ENCODE peak calls at places on chromosomes 6 and 20, in five cellular contexts. C, I, D, P and G are unnamed samples.

GRCh38 chr6:16639689-16640480 is 121.4 kb downstream of the ATXN1 start:
- DNase-seq in C (no peak), I (no peak), D (no peak), P (no peak), G (no peak)

GRCh38 chr6:30719356-30719755 is 796 bp upstream of the TUBB start:
- DNase-seq in C (no peak), I (no peak), D (no peak), P (no peak), G (peak)

GRCh38 chr20:62356948-62357667 is 10.0 kb downstream of the LAMA5 start:
- DNase-seq in C (no peak), I (peak), D (no peak), P (peak), G (no peak)

GRCh38 chr6:28775052-28775376 is 148.8 kb downstream of the TRIM27 start:
- DNase-seq in C (no peak), I (no peak), D (no peak), P (no peak), G (no peak)

GRCh38 chr20:3727333-3728035 is 5.0 kb upstream of the HSPA12B start:
- DNase-seq in C (no peak), I (no peak), D (no peak), P (peak), G (no peak)

GRCh38 chr6:79048611-79049010 is 29.4 kb downstream of the PHIP start:
- DNase-seq in C (no peak), I (no peak), D (no peak), P (no peak), G (no peak)

GRCh38 chr20:21512634-21513180 is 1.2 kb downstream of the NKX2-2 start:
- DNase-seq in C (no peak), I (no peak), D (no peak), P (no peak), G (no peak)

GRCh38 chr6:7879043-7879442 is 31.5 kb downstream of the TXNDC5 start:
- DNase-seq in C (no peak), I (no peak), D (no peak), P (no peak), G (no peak)

GRCh38 chr6:56381852-56382251 is 134.5 kb upstream of the COL21A1 start:
- DNase-seq in C (no peak), I (no peak), D (no peak), P (no peak), G (peak)

GRCh38 chr6:144408151-144408550 is 123.0 kb downstream of the UTRN start:
- DNase-seq in C (no peak), I (no peak), D (no peak), P (peak), G (no peak)

GRCh38 chr20:33419140-33419974 is 18.0 kb upstream of the CDK5RAP1 start:
- DNase-seq in C (no peak), I (peak), D (no peak), P (peak), G (no peak)

GRCh38 chr6:157143171-157143884 is 180.0 kb downstream of the TMEM242 start:
- DNase-seq in C (no peak), I (no peak), D (no peak), P (no peak), G (no peak)

GRCh38 chr6:501891-502601 is 110.5 kb downstream of the IRF4 start:
- DNase-seq in C (no peak), I (no peak), D (no peak), P (no peak), G (peak)

GRCh38 chr6:26032387-26033131 is 54.7 kb upstream of the HFE start:
- DNase-seq in C (no peak), I (no peak), D (no peak), P (no peak), G (peak)

GRCh38 chr6:125323376-125323775 is 21.6 kb upstream of the HDDC2 start:
- DNase-seq in C (no peak), I (no peak), D (no peak), P (no peak), G (no peak)

GRCh38 chr20:9119776-9120175 is 50.9 kb downstream of the PLCB4 start:
- DNase-seq in C (no peak), I (no peak), D (no peak), P (peak), G (no peak)

GRCh38 chr20:63293456-63293855 is 470 bp downstream of the COL20A1 start:
- DNase-seq in C (no peak), I (no peak), D (no peak), P (no peak), G (no peak)

GRCh38 chr20:21517566-21518277 is 3.9 kb upstream of the NKX2-2 start:
- DNase-seq in C (no peak), I (no peak), D (no peak), P (no peak), G (no peak)

GRCh38 chr6:1420382-1420781 is 31.0 kb downstream of the FOXF2 start:
- DNase-seq in C (no peak), I (no peak), D (no peak), P (no peak), G (no peak)

GRCh38 chr6:93295631-93296030 is 123.7 kb downstream of the EPHA7 start:
- DNase-seq in C (no peak), I (no peak), D (no peak), P (no peak), G (no peak)

GRCh38 chr6:133244502-133244901 is 3.3 kb downstream of the EYA4 start:
- DNase-seq in C (no peak), I (no peak), D (no peak), P (no peak), G (no peak)

GRCh38 chr6:170529839-170530520 is 23.1 kb downstream of the PSMB1 start:
- DNase-seq in C (no peak), I (peak), D (no peak), P (peak), G (peak)

GRCh38 chr20:11267762-11268335 is 594.0 kb upstream of the JAG1 start:
- DNase-seq in C (no peak), I (no peak), D (no peak), P (no peak), G (no peak)

GRCh38 chr6:165266236-165267025 is 43.0 kb downstream of the C6orf118 start:
- DNase-seq in C (no peak), I (no peak), D (no peak), P (no peak), G (no peak)

GRCh38 chr6:157278171-157278570 is 45.1 kb downstream of the TMEM242 start:
- DNase-seq in C (no peak), I (no peak), D (no peak), P (peak), G (no peak)

GRCh38 chr6:168578036-168578435 is 137.1 kb downstream of the SMOC2 start:
- DNase-seq in C (no peak), I (no peak), D (no peak), P (no peak), G (no peak)

GRCh38 chr6:29617782-29618557 is 15.0 kb downstream of the GABBR1 start:
- DNase-seq in C (no peak), I (no peak), D (no peak), P (no peak), G (peak)

GRCh38 chr6:105077592-105078463 is 102.0 kb downstream of the POPDC3 start:
- DNase-seq in C (no peak), I (no peak), D (no peak), P (no peak), G (peak)

GRCh38 chr6:72966628-72967280 is 258.5 kb downstream of the KHDC1L start:
- DNase-seq in C (no peak), I (no peak), D (no peak), P (no peak), G (no peak)

GRCh38 chr6:25874118-25874517 is at the start of gene SLC17A3:
- DNase-seq in C (no peak), I (no peak), D (no peak), P (no peak), G (no peak)

GRCh38 chr6:6686748-6687601 is 98.5 kb downstream of the LY86 start:
- DNase-seq in C (peak), I (peak), D (no peak), P (peak), G (no peak)

GRCh38 chr6:134480593-134480992 is 162.7 kb upstream of the SGK1 start:
- DNase-seq in C (no peak), I (no peak), D (no peak), P (no peak), G (no peak)

GRCh38 chr6:11224252-11224965 is 8.1 kb downstream of the NEDD9 start:
- DNase-seq in C (no peak), I (no peak), D (no peak), P (no peak), G (peak)

GRCh38 chr6:168901076-168901475 is 352.6 kb downstream of the THBS2 start:
- DNase-seq in C (no peak), I (no peak), D (no peak), P (no peak), G (no peak)

GRCh38 chr20:53828673-53829085 is 235.0 kb upstream of the ZNF217 start:
- DNase-seq in C (no peak), I (no peak), D (no peak), P (peak), G (no peak)

GRCh38 chr6:88381289-88381642 is 215.1 kb upstream of the CNR1 start:
- DNase-seq in C (no peak), I (no peak), D (no peak), P (no peak), G (no peak)

GRCh38 chr6:167825059-167825758 is 1.5 kb upstream of the AFDN start:
- DNase-seq in C (no peak), I (no peak), D (no peak), P (no peak), G (no peak)

GRCh38 chr6:5058254-5058653 is 26.9 kb upstream of the PPP1R3G start:
- DNase-seq in C (no peak), I (no peak), D (no peak), P (no peak), G (no peak)

DNA sequence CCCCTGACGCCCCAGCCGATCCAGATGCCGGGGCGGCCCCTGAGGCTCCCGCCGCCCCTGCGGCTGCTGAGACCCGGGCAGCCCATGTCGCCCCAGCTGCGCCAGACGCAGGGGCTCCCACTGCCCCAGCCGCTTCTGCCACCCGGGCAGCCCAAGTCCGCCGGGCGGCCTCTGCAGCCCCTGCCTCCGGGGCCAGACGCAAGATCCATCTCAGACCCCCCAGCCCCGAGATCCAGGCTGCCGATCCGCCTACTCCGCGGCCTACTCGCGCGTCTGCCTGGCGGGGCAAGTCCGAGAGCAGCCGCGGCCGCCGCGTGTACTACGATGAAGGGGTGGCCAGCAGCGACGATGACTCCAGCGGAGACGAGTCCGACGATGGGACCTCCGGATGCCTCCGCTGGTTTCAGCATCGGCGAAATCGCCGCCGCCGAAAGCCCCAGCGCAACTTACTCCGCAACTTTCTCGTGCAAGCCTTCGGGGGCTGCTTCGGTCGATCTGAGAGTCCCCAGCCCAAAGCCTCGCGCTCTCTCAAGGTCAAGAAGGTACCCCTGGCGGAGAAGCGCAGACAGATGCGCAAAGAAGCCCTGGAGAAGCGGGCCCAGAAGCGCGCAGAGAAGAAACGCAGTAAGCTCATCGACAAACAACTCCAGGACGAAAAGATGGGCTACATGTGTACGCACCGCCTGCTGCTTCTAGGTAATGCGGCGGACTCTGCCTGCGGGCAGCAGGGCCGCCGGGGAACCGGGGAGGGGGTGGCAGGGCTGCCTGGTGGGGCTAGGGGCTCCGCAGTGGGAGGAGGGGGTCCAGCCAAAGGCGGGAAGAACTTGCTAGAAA is 2.3 kb downstream of the GNAS start:
- DNase-seq in C (no peak), I (no peak), D (no peak), P (no peak), G (no peak)
- H3K4me3 ChIP-seq in C (no peak), I (no peak), D (no peak), P (peak), G (no peak)

GRCh38 chr20:25082498-25082873 is 545 bp upstream of the VSX1 start:
- DNase-seq in C (peak), I (no peak), D (no peak), P (no peak), G (no peak)

GRCh38 chr20:25081730-25082497 is at the start of gene VSX1:
- DNase-seq in C (peak), I (no peak), D (no peak), P (no peak), G (no peak)

GRCh38 chr20:25083141-25083772 is 1.3 kb upstream of the VSX1 start:
- DNase-seq in C (peak), I (no peak), D (no peak), P (no peak), G (no peak)

GRCh38 chr20:25079171-25079570 is 2.8 kb downstream of the VSX1 start:
- DNase-seq in C (peak), I (no peak), D (no peak), P (no peak), G (no peak)

GRCh38 chr20:25081065-25081729 is 744 bp downstream of the VSX1 start:
- DNase-seq in C (peak), I (no peak), D (no peak), P (no peak), G (no peak)
- TF ChIP-seq CTCF in C (peak), I (no peak), D (no peak), P (no peak), G (no peak)

GRCh38 chr20:55777641-55778040 is 227.7 kb downstream of the CBLN4 start:
- DNase-seq in C (no peak), I (no peak), D (no peak), P (no peak), G (no peak)
- H3K4me3 ChIP-seq in C (no peak), I (no peak), D (no peak), P (no peak), G (no peak)

DNA sequence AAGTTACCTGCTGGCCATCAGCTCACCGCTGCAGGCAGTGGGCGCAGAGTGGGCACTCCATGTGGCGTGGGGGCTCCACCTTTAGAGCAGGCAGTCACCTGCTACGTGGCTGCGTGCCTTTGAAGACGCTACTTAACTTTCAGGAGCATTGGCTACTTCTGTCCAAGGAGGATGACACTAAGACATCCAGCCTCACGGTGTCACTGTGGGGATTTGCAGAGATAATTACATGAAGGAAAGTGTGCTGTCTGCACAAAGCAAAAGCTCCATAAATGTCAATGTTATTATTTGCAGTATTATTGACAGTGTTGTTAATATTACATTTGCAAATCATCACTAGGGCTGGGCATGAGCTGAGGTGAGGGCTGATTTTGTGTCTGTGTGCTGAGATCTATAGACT is 166.0 kb upstream of the SYNDIG1 start:
- DNase-seq in C (no peak), I (no peak), D (no peak), P (peak), G (no peak)
- TF ChIP-seq CTCF in C (peak), I (no peak), D (no peak), P (peak), G (no peak)

GRCh38 chr6:34243131-34243771 is 5.6 kb downstream of the SMIM29 start:
- DNase-seq in C (peak), I (no peak), D (no peak), P (no peak), G (no peak)
- H3K4me3 ChIP-seq in C (no peak), I (no peak), D (no peak), P (no peak), G (no peak)